ENCODE peak calls at places on chromosome 14, in six cellular contexts. One of them, this sample, is unnamed.

GRCh38 chr14:67158559-67158958 is 30.7 kb upstream of the GARIN2 start:
- DNase-seq in GM12865: no peak
- DNase-seq in BE2C: no peak
- DNase-seq in GM13977: no peak
- DNase-seq in ovary: no peak
- DNase-seq in CD4-positive, alpha-beta T cell: no peak
- DNase-seq in this sample: no peak

GRCh38 chr14:93969082-93969828 is 7.1 kb downstream of the ASB2 start:
- DNase-seq in GM12865: peak
- DNase-seq in BE2C: no peak
- DNase-seq in GM13977: no peak
- DNase-seq in ovary: no peak
- DNase-seq in CD4-positive, alpha-beta T cell: no peak
- DNase-seq in this sample: no peak

GRCh38 chr14:99195602-99196309 is 76.2 kb downstream of the BCL11B start:
- DNase-seq in GM12865: no peak
- DNase-seq in BE2C: no peak
- DNase-seq in GM13977: no peak
- DNase-seq in ovary: no peak
- DNase-seq in CD4-positive, alpha-beta T cell: no peak
- DNase-seq in this sample: no peak

GRCh38 chr14:92945959-92946846 is 23.3 kb downstream of the CHGA start:
- DNase-seq in GM12865: no peak
- DNase-seq in BE2C: peak
- DNase-seq in GM13977: no peak
- DNase-seq in ovary: peak
- DNase-seq in CD4-positive, alpha-beta T cell: no peak
- DNase-seq in this sample: no peak

GRCh38 chr14:84340938-84341337 is 1189.0 kb upstream of the FLRT2 start:
- DNase-seq in GM12865: no peak
- DNase-seq in BE2C: no peak
- DNase-seq in GM13977: no peak
- DNase-seq in ovary: no peak
- DNase-seq in CD4-positive, alpha-beta T cell: no peak
- DNase-seq in this sample: no peak

GRCh38 chr14:88289996-88290395 is 33.1 kb downstream of the KCNK10 start:
- DNase-seq in GM12865: no peak
- DNase-seq in BE2C: no peak
- DNase-seq in GM13977: no peak
- DNase-seq in ovary: no peak
- DNase-seq in CD4-positive, alpha-beta T cell: no peak
- DNase-seq in this sample: no peak

GRCh38 chr14:73269729-73270651 is 32.7 kb downstream of the PAPLN start:
- DNase-seq in GM12865: peak
- DNase-seq in BE2C: no peak
- DNase-seq in GM13977: peak
- DNase-seq in ovary: peak
- DNase-seq in CD4-positive, alpha-beta T cell: no peak
- DNase-seq in this sample: peak

GRCh38 chr14:59254911-59255545 is 66.6 kb downstream of the DAAM1 start:
- DNase-seq in GM12865: peak
- DNase-seq in BE2C: peak
- DNase-seq in GM13977: no peak
- DNase-seq in ovary: no peak
- DNase-seq in CD4-positive, alpha-beta T cell: no peak
- DNase-seq in this sample: no peak

GRCh38 chr14:37232907-37233481 is 35.3 kb downstream of the MIPOL1 start:
- DNase-seq in GM12865: peak
- DNase-seq in BE2C: no peak
- DNase-seq in GM13977: peak
- DNase-seq in ovary: no peak
- DNase-seq in CD4-positive, alpha-beta T cell: no peak
- DNase-seq in this sample: peak

GRCh38 chr14:21525995-21526671 is at the start of gene SALL2:
- DNase-seq in GM12865: peak
- DNase-seq in BE2C: peak
- DNase-seq in GM13977: peak
- DNase-seq in ovary: peak
- DNase-seq in CD4-positive, alpha-beta T cell: peak
- DNase-seq in this sample: peak

GRCh38 chr14:32078794-32079663 is 1.9 kb downstream of the ARHGAP5 start:
- DNase-seq in GM12865: peak
- DNase-seq in BE2C: no peak
- DNase-seq in GM13977: no peak
- DNase-seq in ovary: no peak
- DNase-seq in CD4-positive, alpha-beta T cell: no peak
- DNase-seq in this sample: no peak

GRCh38 chr14:61516957-61517356 is 178.4 kb upstream of the HIF1A start:
- DNase-seq in GM12865: no peak
- DNase-seq in BE2C: no peak
- DNase-seq in GM13977: no peak
- DNase-seq in ovary: no peak
- DNase-seq in CD4-positive, alpha-beta T cell: no peak
- DNase-seq in this sample: no peak

GRCh38 chr14:94000267-94000666 is 3.2 kb downstream of the CCDC197 start:
- DNase-seq in GM12865: no peak
- DNase-seq in BE2C: no peak
- DNase-seq in GM13977: no peak
- DNase-seq in ovary: no peak
- DNase-seq in CD4-positive, alpha-beta T cell: no peak
- DNase-seq in this sample: no peak

GRCh38 chr14:94751321-94751720 is 18.6 kb downstream of the GSC start:
- DNase-seq in GM12865: no peak
- DNase-seq in BE2C: no peak
- DNase-seq in GM13977: no peak
- DNase-seq in ovary: no peak
- DNase-seq in CD4-positive, alpha-beta T cell: no peak
- DNase-seq in this sample: no peak

GRCh38 chr14:38143170-38143569 is 64.5 kb upstream of the SSTR1 start:
- DNase-seq in GM12865: no peak
- DNase-seq in BE2C: no peak
- DNase-seq in GM13977: no peak
- DNase-seq in ovary: no peak
- DNase-seq in CD4-positive, alpha-beta T cell: no peak
- DNase-seq in this sample: no peak

GRCh38 chr14:93732524-93732923 is 55.8 kb downstream of the PRIMA1 start:
- DNase-seq in GM12865: no peak
- DNase-seq in BE2C: no peak
- DNase-seq in GM13977: no peak
- DNase-seq in ovary: no peak
- DNase-seq in CD4-positive, alpha-beta T cell: no peak
- DNase-seq in this sample: no peak

GRCh38 chr14:61347771-61348443 is 26.5 kb downstream of the PRKCH start:
- DNase-seq in GM12865: no peak
- DNase-seq in BE2C: no peak
- DNase-seq in GM13977: no peak
- DNase-seq in ovary: no peak
- DNase-seq in CD4-positive, alpha-beta T cell: no peak
- DNase-seq in this sample: no peak

GRCh38 chr14:69842671-69843407 is 36.4 kb upstream of the SMOC1 start:
- DNase-seq in GM12865: no peak
- DNase-seq in BE2C: no peak
- DNase-seq in GM13977: no peak
- DNase-seq in ovary: no peak
- DNase-seq in CD4-positive, alpha-beta T cell: no peak
- DNase-seq in this sample: no peak

GRCh38 chr14:68401320-68401719 is 391.5 kb downstream of the ZFP36L1 start:
- DNase-seq in GM12865: peak
- DNase-seq in BE2C: no peak
- DNase-seq in GM13977: no peak
- DNase-seq in ovary: no peak
- DNase-seq in CD4-positive, alpha-beta T cell: no peak
- DNase-seq in this sample: no peak

GRCh38 chr14:91755560-91755959 is 23.7 kb upstream of the CATSPERB start:
- DNase-seq in GM12865: no peak
- DNase-seq in BE2C: no peak
- DNase-seq in GM13977: no peak
- DNase-seq in ovary: no peak
- DNase-seq in CD4-positive, alpha-beta T cell: no peak
- DNase-seq in this sample: no peak

GRCh38 chr14:85380891-85381290 is 149.1 kb upstream of the FLRT2 start:
- DNase-seq in GM12865: no peak
- DNase-seq in BE2C: no peak
- DNase-seq in GM13977: no peak
- DNase-seq in ovary: no peak
- DNase-seq in CD4-positive, alpha-beta T cell: no peak
- DNase-seq in this sample: no peak

GRCh38 chr14:51398898-51399297 is 158.9 kb downstream of the TMX1 start:
- DNase-seq in GM12865: no peak
- DNase-seq in BE2C: no peak
- DNase-seq in GM13977: no peak
- DNase-seq in ovary: no peak
- DNase-seq in CD4-positive, alpha-beta T cell: no peak
- DNase-seq in this sample: no peak

GRCh38 chr14:35133542-35134328 is 11.4 kb downstream of the PRORP start:
- DNase-seq in GM12865: no peak
- DNase-seq in BE2C: no peak
- DNase-seq in GM13977: no peak
- DNase-seq in ovary: no peak
- DNase-seq in CD4-positive, alpha-beta T cell: no peak
- DNase-seq in this sample: no peak

GRCh38 chr14:98170580-98170979 is 1101.4 kb downstream of the BCL11B start:
- DNase-seq in GM12865: no peak
- DNase-seq in BE2C: no peak
- DNase-seq in GM13977: no peak
- DNase-seq in ovary: no peak
- DNase-seq in CD4-positive, alpha-beta T cell: no peak
- DNase-seq in this sample: no peak

GRCh38 chr14:22865424-22866215 is 5.9 kb upstream of the LRP10 start:
- DNase-seq in GM12865: no peak
- DNase-seq in BE2C: no peak
- DNase-seq in GM13977: peak
- DNase-seq in ovary: no peak
- DNase-seq in CD4-positive, alpha-beta T cell: no peak
- DNase-seq in this sample: no peak
- TF ChIP-seq CTCF in GM12865: peak
- TF ChIP-seq CTCF in BE2C: peak
- TF ChIP-seq CTCF in GM13977: peak
- TF ChIP-seq CTCF in ovary: no peak
- TF ChIP-seq CTCF in CD4-positive, alpha-beta T cell: no peak
- TF ChIP-seq CTCF in this sample: no peak

GRCh38 chr14:55114720-55115119 is 14.3 kb upstream of the LGALS3 start:
- DNase-seq in GM12865: no peak
- DNase-seq in BE2C: no peak
- DNase-seq in GM13977: no peak
- DNase-seq in ovary: no peak
- DNase-seq in CD4-positive, alpha-beta T cell: no peak
- DNase-seq in this sample: no peak

GRCh38 chr14:55109846-55110245 is 19.2 kb upstream of the LGALS3 start:
- DNase-seq in GM12865: no peak
- DNase-seq in BE2C: no peak
- DNase-seq in GM13977: no peak
- DNase-seq in ovary: no peak
- DNase-seq in CD4-positive, alpha-beta T cell: no peak
- DNase-seq in this sample: no peak

GRCh38 chr14:55115433-55115832 is 13.6 kb upstream of the LGALS3 start:
- DNase-seq in GM12865: no peak
- DNase-seq in BE2C: no peak
- DNase-seq in GM13977: no peak
- DNase-seq in ovary: no peak
- DNase-seq in CD4-positive, alpha-beta T cell: no peak
- DNase-seq in this sample: no peak

GRCh38 chr14:55107766-55108554 is 21.1 kb upstream of the LGALS3 start:
- DNase-seq in GM12865: peak
- DNase-seq in BE2C: peak
- DNase-seq in GM13977: peak
- DNase-seq in ovary: peak
- DNase-seq in CD4-positive, alpha-beta T cell: peak
- DNase-seq in this sample: peak

GRCh38 chr14:55111122-55111705 is 17.8 kb upstream of the LGALS3 start:
- DNase-seq in GM12865: no peak
- DNase-seq in BE2C: no peak
- DNase-seq in GM13977: no peak
- DNase-seq in ovary: no peak
- DNase-seq in CD4-positive, alpha-beta T cell: no peak
- DNase-seq in this sample: no peak
- TF ChIP-seq CTCF in GM12865: no peak
- TF ChIP-seq CTCF in BE2C: peak
- TF ChIP-seq CTCF in GM13977: no peak
- TF ChIP-seq CTCF in ovary: no peak
- TF ChIP-seq CTCF in CD4-positive, alpha-beta T cell: no peak
- TF ChIP-seq CTCF in this sample: no peak

DNA sequence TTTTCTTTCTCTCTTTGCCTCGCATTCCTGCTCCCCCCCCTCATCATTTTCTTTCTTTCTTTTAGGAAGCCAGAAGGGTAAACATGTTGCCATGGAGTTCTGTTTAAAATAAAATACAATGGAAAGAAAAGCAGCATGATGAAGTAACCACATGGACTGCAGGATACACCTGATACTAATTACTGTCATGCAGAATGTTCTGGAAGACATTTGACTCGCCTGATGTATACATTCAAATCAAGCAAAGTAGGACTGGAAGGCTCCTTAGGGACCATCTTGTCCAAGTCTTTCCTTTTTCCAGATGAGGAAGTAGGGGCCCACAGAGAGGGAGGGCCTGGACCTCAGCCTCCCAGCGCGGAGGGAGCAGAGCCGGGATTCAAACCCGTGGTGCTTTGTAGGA is 2.4 kb upstream of the MEG3 start:
- DNase-seq in GM12865: no peak
- DNase-seq in BE2C: no peak
- DNase-seq in GM13977: no peak
- DNase-seq in ovary: no peak
- DNase-seq in CD4-positive, alpha-beta T cell: no peak
- DNase-seq in this sample: no peak
- TF ChIP-seq CTCF in GM12865: no peak
- TF ChIP-seq CTCF in BE2C: no peak
- TF ChIP-seq CTCF in GM13977: no peak
- TF ChIP-seq CTCF in ovary: no peak
- TF ChIP-seq CTCF in CD4-positive, alpha-beta T cell: no peak
- TF ChIP-seq CTCF in this sample: no peak

GRCh38 chr14:30751646-30752416 is 122.5 kb upstream of the COCH start:
- DNase-seq in GM12865: peak
- DNase-seq in BE2C: no peak
- DNase-seq in GM13977: no peak
- DNase-seq in ovary: no peak
- DNase-seq in CD4-positive, alpha-beta T cell: no peak
- DNase-seq in this sample: no peak
- TF ChIP-seq CTCF in GM12865: no peak
- TF ChIP-seq CTCF in BE2C: peak
- TF ChIP-seq CTCF in GM13977: peak
- TF ChIP-seq CTCF in ovary: no peak
- TF ChIP-seq CTCF in CD4-positive, alpha-beta T cell: no peak
- TF ChIP-seq CTCF in this sample: peak

GRCh38 chr14:103126873-103127304 is 3.6 kb downstream of the TNFAIP2 start:
- DNase-seq in GM12865: no peak
- DNase-seq in BE2C: peak
- DNase-seq in GM13977: no peak
- DNase-seq in ovary: peak
- DNase-seq in CD4-positive, alpha-beta T cell: no peak
- DNase-seq in this sample: no peak
- TF ChIP-seq CTCF in GM12865: no peak
- TF ChIP-seq CTCF in BE2C: peak
- TF ChIP-seq CTCF in GM13977: no peak
- TF ChIP-seq CTCF in ovary: no peak
- TF ChIP-seq CTCF in CD4-positive, alpha-beta T cell: no peak
- TF ChIP-seq CTCF in this sample: no peak

GRCh38 chr14:105021656-105022275 is 883 bp upstream of the CDCA4 start:
- DNase-seq in GM12865: peak
- DNase-seq in BE2C: peak
- DNase-seq in GM13977: peak
- DNase-seq in ovary: peak
- DNase-seq in CD4-positive, alpha-beta T cell: peak
- DNase-seq in this sample: no peak
- TF ChIP-seq CTCF in GM12865: peak
- TF ChIP-seq CTCF in BE2C: peak
- TF ChIP-seq CTCF in GM13977: peak
- TF ChIP-seq CTCF in ovary: no peak
- TF ChIP-seq CTCF in CD4-positive, alpha-beta T cell: no peak
- TF ChIP-seq CTCF in this sample: no peak